ENCODE peak calls at places on chromosome 13, in six cellular contexts. A is AG08395; O is HFF-Myc; Y is uterus; M is stimulated activated CD8-positive, alpha-beta memory T cell treated with anti-CD3 and anti-CD28 coated beads, Interleukin-4, amount 100 ng/mL, for 1 hour; J is stomach. S is an unnamed sample.

GRCh38 chr13:111177081-111177711 is 62.1 kb downstream of the ARHGEF7 start:
- DNase-seq in A (no peak), O (no peak), Y (no peak), M (no peak), J (peak), S (peak)

GRCh38 chr13:42048625-42049453 is at the start of gene DGKH:
- DNase-seq in A (peak), O (no peak), Y (peak), M (no peak), J (peak), S (peak)

GRCh38 chr13:99150575-99151370 is 49.9 kb upstream of the UBAC2 start:
- DNase-seq in A (peak), O (peak), Y (no peak), M (no peak), J (no peak), S (no peak)

GRCh38 chr13:105908581-105908980 is 626.9 kb downstream of the EFNB2 start:
- DNase-seq in A (peak), O (peak), Y (no peak), M (no peak), J (no peak), S (no peak)

GRCh38 chr13:44342741-44343140 is 30.9 kb upstream of the SERP2 start:
- DNase-seq in A (no peak), O (no peak), Y (no peak), M (no peak), J (no peak), S (no peak)

GRCh38 chr13:29543230-29544215 is 52.0 kb downstream of the SLC7A1 start:
- DNase-seq in A (no peak), O (no peak), Y (no peak), M (no peak), J (no peak), S (no peak)

GRCh38 chr13:61466280-61466679 is 50.6 kb upstream of the PCDH20 start:
- DNase-seq in A (no peak), O (no peak), Y (no peak), M (no peak), J (no peak), S (no peak)

GRCh38 chr13:31786011-31786410 is 46.7 kb downstream of the RXFP2 start:
- DNase-seq in A (no peak), O (no peak), Y (no peak), M (no peak), J (no peak), S (no peak)

GRCh38 chr13:100089633-100090032 is 740 bp downstream of the PCCA start:
- DNase-seq in A (no peak), O (no peak), Y (no peak), M (no peak), J (no peak), S (no peak)

GRCh38 chr13:111926501-111927180 is 140.3 kb upstream of the SOX1 start:
- DNase-seq in A (no peak), O (no peak), Y (no peak), M (no peak), J (peak), S (no peak)

GRCh38 chr13:71874490-71874889 is 7.5 kb upstream of the DACH1 start:
- DNase-seq in A (no peak), O (no peak), Y (no peak), M (no peak), J (no peak), S (no peak)

GRCh38 chr13:52127378-52127777 is 1.5 kb downstream of the NEK5 start:
- DNase-seq in A (no peak), O (no peak), Y (no peak), M (no peak), J (no peak), S (no peak)

GRCh38 chr13:92913840-92914239 is 312.8 kb upstream of the GPC6 start:
- DNase-seq in A (no peak), O (no peak), Y (no peak), M (no peak), J (no peak), S (no peak)

GRCh38 chr13:66543780-66544179 is 686.4 kb downstream of the PCDH9 start:
- DNase-seq in A (no peak), O (no peak), Y (no peak), M (no peak), J (no peak), S (no peak)

GRCh38 chr13:26831336-26831908 is 70.8 kb upstream of the GPR12 start:
- DNase-seq in A (no peak), O (no peak), Y (no peak), M (no peak), J (no peak), S (no peak)

GRCh38 chr13:70817571-70817970 is 709.3 kb upstream of the KLHL1 start:
- DNase-seq in A (no peak), O (no peak), Y (no peak), M (no peak), J (no peak), S (no peak)

GRCh38 chr13:112887557-112887991 is 81.4 kb upstream of the MCF2L start:
- DNase-seq in A (no peak), O (no peak), Y (no peak), M (no peak), J (no peak), S (no peak)

S was measured in amygdala.